ENCODE peak calls at places on chromosomes 5 and 9, in five cellular contexts. One of them, this sample, is unnamed. For H3K27me3, the result is how much of the 10 kb centered on the place peaks cover.

GRCh38 chr5:157130933-157131332 is 11.7 kb downstream of the MED7 start:
- DNase-seq in H9: no peak
- DNase-seq in A673: no peak
- DNase-seq in sigmoid colon: peak
- DNase-seq in colonic mucosa: no peak
- DNase-seq in this sample: no peak

GRCh38 chr9:72477862-72478564 is 43.4 kb upstream of the TMC1 start:
- DNase-seq in H9: no peak
- DNase-seq in A673: peak
- DNase-seq in sigmoid colon: no peak
- DNase-seq in colonic mucosa: peak
- DNase-seq in this sample: no peak

GRCh38 chr5:99945706-99946442 is 589.3 kb upstream of the FAM174A start:
- DNase-seq in H9: no peak
- DNase-seq in A673: no peak
- DNase-seq in sigmoid colon: no peak
- DNase-seq in colonic mucosa: no peak
- DNase-seq in this sample: no peak

GRCh38 chr5:134479839-134480238 is 45.6 kb upstream of the JADE2 start:
- DNase-seq in H9: no peak
- DNase-seq in A673: no peak
- DNase-seq in sigmoid colon: no peak
- DNase-seq in colonic mucosa: no peak
- DNase-seq in this sample: no peak

GRCh38 chr9:113486327-113486726 is 22.8 kb downstream of the RGS3 start:
- DNase-seq in H9: no peak
- DNase-seq in A673: no peak
- DNase-seq in sigmoid colon: peak
- DNase-seq in colonic mucosa: no peak
- DNase-seq in this sample: no peak

GRCh38 chr9:35357826-35358225 is 132.1 kb upstream of the RUSC2 start:
- DNase-seq in H9: no peak
- DNase-seq in A673: no peak
- DNase-seq in sigmoid colon: no peak
- DNase-seq in colonic mucosa: no peak
- DNase-seq in this sample: no peak

GRCh38 chr9:34403554-34404380 is 27.1 kb upstream of the MYORG start:
- DNase-seq in H9: peak
- DNase-seq in A673: peak
- DNase-seq in sigmoid colon: peak
- DNase-seq in colonic mucosa: peak
- DNase-seq in this sample: no peak

GRCh38 chr9:126494746-126495145 is 119.0 kb upstream of the LMX1B start:
- DNase-seq in H9: no peak
- DNase-seq in A673: no peak
- DNase-seq in sigmoid colon: no peak
- DNase-seq in colonic mucosa: no peak
- DNase-seq in this sample: no peak

GRCh38 chr5:150112211-150113046 is 26.1 kb upstream of the CSF1R start:
- DNase-seq in H9: peak
- DNase-seq in A673: peak
- DNase-seq in sigmoid colon: peak
- DNase-seq in colonic mucosa: peak
- DNase-seq in this sample: no peak

GRCh38 chr5:1853531-1853930 is 29.2 kb downstream of the IRX4 start:
- DNase-seq in H9: no peak
- DNase-seq in A673: no peak
- DNase-seq in sigmoid colon: no peak
- DNase-seq in colonic mucosa: no peak
- DNase-seq in this sample: no peak

GRCh38 chr5:1851290-1851934 is 31.3 kb downstream of the IRX4 start:
- DNase-seq in H9: peak
- DNase-seq in A673: no peak
- DNase-seq in sigmoid colon: no peak
- DNase-seq in colonic mucosa: no peak
- DNase-seq in this sample: no peak

GRCh38 chr5:1855075-1855474 is 27.6 kb downstream of the IRX4 start:
- DNase-seq in H9: no peak
- DNase-seq in A673: no peak
- DNase-seq in sigmoid colon: no peak
- DNase-seq in colonic mucosa: no peak
- DNase-seq in this sample: no peak

GRCh38 chr5:1850324-1851154 is 32.2 kb downstream of the IRX4 start:
- DNase-seq in H9: no peak
- DNase-seq in A673: no peak
- DNase-seq in sigmoid colon: no peak
- DNase-seq in colonic mucosa: no peak
- DNase-seq in this sample: no peak

GRCh38 chr5:1852324-1852947 is 30.3 kb downstream of the IRX4 start:
- DNase-seq in H9: no peak
- DNase-seq in A673: no peak
- DNase-seq in sigmoid colon: no peak
- DNase-seq in colonic mucosa: no peak
- DNase-seq in this sample: no peak
- H3K27me3 ChIP-seq in H9: under half
- H3K27me3 ChIP-seq in A673: half or more
- H3K27me3 ChIP-seq in sigmoid colon: under half
- H3K27me3 ChIP-seq in colonic mucosa: under half
- H3K27me3 ChIP-seq in this sample: under half

GRCh38 chr5:54845567-54845941 is 139.8 kb downstream of the ESM1 start:
- DNase-seq in H9: no peak
- DNase-seq in A673: peak
- DNase-seq in sigmoid colon: no peak
- DNase-seq in colonic mucosa: no peak
- DNase-seq in this sample: no peak
- TF ChIP-seq CTCF in H9: no peak
- TF ChIP-seq CTCF in A673: peak
- TF ChIP-seq CTCF in sigmoid colon: no peak
- TF ChIP-seq CTCF in colonic mucosa: no peak
- TF ChIP-seq CTCF in this sample: no peak

GRCh38 chr9:85522459-85523092 is 219.2 kb downstream of the AGTPBP1 start:
- DNase-seq in H9: peak
- DNase-seq in A673: peak
- DNase-seq in sigmoid colon: no peak
- DNase-seq in colonic mucosa: no peak
- DNase-seq in this sample: peak

GRCh38 chr9:85516976-85517637 is 224.6 kb downstream of the AGTPBP1 start:
- DNase-seq in H9: no peak
- DNase-seq in A673: no peak
- DNase-seq in sigmoid colon: no peak
- DNase-seq in colonic mucosa: no peak
- DNase-seq in this sample: no peak

GRCh38 chr9:85524531-85524930 is 217.2 kb downstream of the AGTPBP1 start:
- DNase-seq in H9: no peak
- DNase-seq in A673: no peak
- DNase-seq in sigmoid colon: no peak
- DNase-seq in colonic mucosa: no peak
- DNase-seq in this sample: no peak

GRCh38 chr9:85523202-85523601 is 218.6 kb downstream of the AGTPBP1 start:
- DNase-seq in H9: no peak
- DNase-seq in A673: no peak
- DNase-seq in sigmoid colon: no peak
- DNase-seq in colonic mucosa: no peak
- DNase-seq in this sample: no peak

GRCh38 chr9:85521331-85522197 is 220.2 kb downstream of the AGTPBP1 start:
- DNase-seq in H9: no peak
- DNase-seq in A673: peak
- DNase-seq in sigmoid colon: no peak
- DNase-seq in colonic mucosa: no peak
- DNase-seq in this sample: no peak
- H3K27me3 ChIP-seq in H9: under half
- H3K27me3 ChIP-seq in A673: under half
- H3K27me3 ChIP-seq in sigmoid colon: under half
- H3K27me3 ChIP-seq in colonic mucosa: under half
- H3K27me3 ChIP-seq in this sample: under half

GRCh38 chr9:21336467-21336866 is 1.3 kb upstream of the KLHL9 start:
- DNase-seq in H9: no peak
- DNase-seq in A673: no peak
- DNase-seq in sigmoid colon: no peak
- DNase-seq in colonic mucosa: no peak
- DNase-seq in this sample: no peak
- TF ChIP-seq CTCF in H9: no peak
- TF ChIP-seq CTCF in A673: no peak
- TF ChIP-seq CTCF in sigmoid colon: no peak
- TF ChIP-seq CTCF in colonic mucosa: no peak
- TF ChIP-seq CTCF in this sample: no peak

DNA sequence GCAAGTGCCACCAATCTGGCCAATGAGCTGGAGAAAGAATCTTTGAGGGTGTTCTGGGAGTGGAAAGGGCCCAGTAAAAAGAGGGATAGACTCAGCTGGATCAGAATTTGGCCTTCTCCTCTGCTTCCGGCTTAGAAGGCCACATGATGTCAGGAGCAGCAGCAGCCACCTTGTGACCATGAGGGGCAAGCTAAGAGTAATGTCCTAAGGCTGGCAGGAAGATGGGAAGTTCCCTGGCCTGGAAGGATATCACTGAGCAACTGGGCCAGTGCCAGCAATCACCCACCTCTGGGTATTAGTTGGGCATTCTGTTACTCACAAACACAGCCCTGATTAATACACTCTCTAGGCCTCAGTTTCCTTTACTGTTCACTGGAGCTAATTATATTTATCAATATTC is 44.2 kb downstream of the TSPAN17 start:
- DNase-seq in H9: no peak
- DNase-seq in A673: no peak
- DNase-seq in sigmoid colon: no peak
- DNase-seq in colonic mucosa: no peak
- DNase-seq in this sample: no peak
- H3K27me3 ChIP-seq in H9: under half
- H3K27me3 ChIP-seq in A673: under half
- H3K27me3 ChIP-seq in sigmoid colon: under half
- H3K27me3 ChIP-seq in colonic mucosa: under half
- H3K27me3 ChIP-seq in this sample: under half

GRCh38 chr5:139689631-139690384 is 41.7 kb downstream of the CXXC5 start:
- DNase-seq in H9: peak
- DNase-seq in A673: peak
- DNase-seq in sigmoid colon: no peak
- DNase-seq in colonic mucosa: peak
- DNase-seq in this sample: no peak
- TF ChIP-seq CTCF in H9: no peak
- TF ChIP-seq CTCF in A673: peak
- TF ChIP-seq CTCF in sigmoid colon: peak
- TF ChIP-seq CTCF in colonic mucosa: peak
- TF ChIP-seq CTCF in this sample: peak

GRCh38 chr9:132557768-132558167 is 24.6 kb upstream of the BARHL1 start:
- DNase-seq in H9: no peak
- DNase-seq in A673: no peak
- DNase-seq in sigmoid colon: no peak
- DNase-seq in colonic mucosa: no peak
- DNase-seq in this sample: no peak

GRCh38 chr9:132557159-132557558 is 25.2 kb upstream of the BARHL1 start:
- DNase-seq in H9: no peak
- DNase-seq in A673: no peak
- DNase-seq in sigmoid colon: no peak
- DNase-seq in colonic mucosa: no peak
- DNase-seq in this sample: no peak

GRCh38 chr9:132556226-132556625 is 26.2 kb upstream of the BARHL1 start:
- DNase-seq in H9: no peak
- DNase-seq in A673: no peak
- DNase-seq in sigmoid colon: no peak
- DNase-seq in colonic mucosa: no peak
- DNase-seq in this sample: no peak

GRCh38 chr9:132555528-132555927 is 26.9 kb upstream of the BARHL1 start:
- DNase-seq in H9: no peak
- DNase-seq in A673: no peak
- DNase-seq in sigmoid colon: no peak
- DNase-seq in colonic mucosa: no peak
- DNase-seq in this sample: no peak

GRCh38 chr9:132556701-132557100 is 25.7 kb upstream of the BARHL1 start:
- DNase-seq in H9: no peak
- DNase-seq in A673: no peak
- DNase-seq in sigmoid colon: no peak
- DNase-seq in colonic mucosa: no peak
- DNase-seq in this sample: no peak
- H3K27me3 ChIP-seq in H9: under half
- H3K27me3 ChIP-seq in A673: half or more
- H3K27me3 ChIP-seq in sigmoid colon: under half
- H3K27me3 ChIP-seq in colonic mucosa: under half
- H3K27me3 ChIP-seq in this sample: under half

GRCh38 chr5:81749562-81750307 is 1.2 kb downstream of the SSBP2 start:
- DNase-seq in H9: peak
- DNase-seq in A673: peak
- DNase-seq in sigmoid colon: peak
- DNase-seq in colonic mucosa: peak
- DNase-seq in this sample: peak
- TF ChIP-seq CTCF in H9: peak
- TF ChIP-seq CTCF in A673: no peak
- TF ChIP-seq CTCF in sigmoid colon: no peak
- TF ChIP-seq CTCF in colonic mucosa: no peak
- TF ChIP-seq CTCF in this sample: no peak